ENCODE peak calls at places on chromosomes 2 and 18, in six cellular contexts. Q is A549, P is HepG2, V is NB4, I is K562, R is GM12878. F is an unnamed sample.

GRCh38 chr2:9462872-9463697 is 11.3 kb upstream of the IAH1 start:
- DNase-seq in Q (no peak), P (no peak), V (no peak), I (no peak), R (no peak), F (no peak)

GRCh38 chr2:38245114-38245641 is 131.9 kb downstream of the ATL2 start:
- DNase-seq in Q (no peak), P (no peak), V (no peak), I (no peak), R (no peak), F (no peak)

GRCh38 chr2:237452846-237453245 is 34.2 kb upstream of the MLPH start:
- DNase-seq in Q (no peak), P (no peak), V (no peak), I (no peak), R (no peak), F (no peak)

GRCh38 chr2:173984866-173985588 is 19.9 kb upstream of the SP3 start:
- DNase-seq in Q (peak), P (no peak), V (no peak), I (no peak), R (no peak), F (no peak)

GRCh38 chr18:6645246-6645645 is 84.3 kb upstream of the ARHGAP28 start:
- DNase-seq in Q (no peak), P (no peak), V (no peak), I (no peak), R (no peak), F (no peak)

GRCh38 chr2:187514930-187515329 is 39.3 kb downstream of the TFPI start:
- DNase-seq in Q (no peak), P (no peak), V (no peak), I (no peak), R (no peak), F (no peak)

GRCh38 chr2:176126929-176127768 is 2.4 kb upstream of the HOXD8 start:
- DNase-seq in Q (peak), P (peak), V (peak), I (peak), R (no peak), F (peak)

GRCh38 chr2:105754011-105754410 is 9.3 kb downstream of the NCK2 start:
- DNase-seq in Q (no peak), P (no peak), V (no peak), I (no peak), R (no peak), F (no peak)

GRCh38 chr2:239716536-239717318 is 308.4 kb downstream of the NDUFA10 start:
- DNase-seq in Q (no peak), P (no peak), V (no peak), I (no peak), R (no peak), F (no peak)

DNA sequence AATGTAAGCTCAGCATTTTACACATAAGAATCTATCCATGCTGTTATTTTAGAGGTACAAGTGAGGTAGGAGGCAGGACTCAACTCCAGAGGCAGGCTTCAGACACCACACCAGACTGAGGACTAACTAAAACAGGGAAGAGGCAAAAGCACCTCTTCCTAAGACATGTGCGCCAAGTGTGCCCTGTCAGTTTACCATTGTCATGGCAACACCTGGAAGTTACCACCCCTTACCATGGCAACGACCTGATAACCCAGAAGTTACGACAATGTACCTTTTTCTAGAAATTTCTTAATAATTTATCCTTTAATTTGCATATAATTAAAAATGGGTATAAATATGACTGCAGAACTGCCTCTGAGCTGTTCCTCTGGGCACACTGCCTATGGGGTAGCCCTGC is 160.1 kb downstream of the FAM124B start:
- DNase-seq in Q (no peak), P (no peak), V (no peak), I (no peak), R (no peak), F (no peak)
- TF ChIP-seq MYC in Q (no peak), P (no peak), V (no peak), I (no peak), R (no peak), F (no peak)

GRCh38 chr2:134919360-134920210 is 963 bp downstream of the CCNT2 start:
- DNase-seq in Q (peak), P (no peak), V (peak), I (no peak), R (no peak), F (peak)

GRCh38 chr2:134927195-134927594 is 8.6 kb downstream of the CCNT2 start:
- DNase-seq in Q (peak), P (no peak), V (peak), I (no peak), R (no peak), F (no peak)

GRCh38 chr2:134926231-134926931 is 7.8 kb downstream of the CCNT2 start:
- DNase-seq in Q (peak), P (peak), V (no peak), I (no peak), R (no peak), F (peak)

GRCh38 chr2:134924912-134925311 is 6.3 kb downstream of the CCNT2 start:
- DNase-seq in Q (no peak), P (peak), V (no peak), I (no peak), R (no peak), F (no peak)
- TF ChIP-seq MAX in Q (no peak), P (no peak), V (no peak), I (no peak), R (no peak), F (no peak)

GRCh38 chr2:120132190-120132589 is 91.0 kb downstream of the TMEM185B start:
- DNase-seq in Q (no peak), P (no peak), V (no peak), I (no peak), R (no peak), F (peak)
- TF ChIP-seq MYC in Q (no peak), P (no peak), V (no peak), I (no peak), R (no peak), F (no peak)

GRCh38 chr18:47296462-47296861 is 45.0 kb upstream of the SKOR2 start:
- DNase-seq in Q (no peak), P (no peak), V (no peak), I (no peak), R (no peak), F (no peak)
- TF ChIP-seq MAX in Q (no peak), P (no peak), V (no peak), I (no peak), R (no peak), F (no peak)

GRCh38 chr2:56361844-56362243 is 178.1 kb downstream of the CCDC85A start:
- DNase-seq in Q (no peak), P (no peak), V (no peak), I (no peak), R (no peak), F (no peak)
- TF ChIP-seq MYC in Q (no peak), P (no peak), V (no peak), I (no peak), R (no peak), F (no peak)

GRCh38 chr2:182854405-182855105 is 11.9 kb downstream of the FRZB start:
- DNase-seq in Q (no peak), P (no peak), V (no peak), I (no peak), R (no peak), F (no peak)

GRCh38 chr2:182855376-182855775 is 11.1 kb downstream of the FRZB start:
- DNase-seq in Q (no peak), P (no peak), V (no peak), I (no peak), R (no peak), F (no peak)

GRCh38 chr2:182860858-182861257 is 5.6 kb downstream of the FRZB start:
- DNase-seq in Q (no peak), P (no peak), V (no peak), I (no peak), R (no peak), F (no peak)

GRCh38 chr2:182862003-182862402 is 4.4 kb downstream of the FRZB start:
- DNase-seq in Q (no peak), P (no peak), V (no peak), I (no peak), R (no peak), F (no peak)

DNA sequence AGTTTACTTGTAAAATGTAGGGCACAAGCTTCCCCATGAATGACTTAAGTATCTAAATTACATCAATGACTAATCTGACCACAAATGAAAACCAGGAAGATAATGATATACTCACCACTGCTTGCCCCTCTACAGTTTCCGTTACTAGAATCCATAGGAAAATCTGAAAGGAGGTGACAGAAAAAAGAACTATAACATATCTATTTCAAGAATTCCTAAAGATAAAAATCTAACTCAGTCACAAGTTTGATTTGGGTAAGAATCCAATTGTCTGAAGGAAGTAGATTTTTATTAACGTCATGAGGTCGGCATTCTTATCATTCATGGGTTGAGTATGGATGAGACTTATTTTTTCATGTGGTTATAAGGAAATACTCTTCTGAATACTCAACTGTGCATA is 7.8 kb downstream of the FRZB start:
- DNase-seq in Q (no peak), P (no peak), V (no peak), I (no peak), R (no peak), F (no peak)
- TF ChIP-seq MAX in Q (no peak), P (no peak), V (no peak), I (no peak), R (no peak), F (no peak)

DNA sequence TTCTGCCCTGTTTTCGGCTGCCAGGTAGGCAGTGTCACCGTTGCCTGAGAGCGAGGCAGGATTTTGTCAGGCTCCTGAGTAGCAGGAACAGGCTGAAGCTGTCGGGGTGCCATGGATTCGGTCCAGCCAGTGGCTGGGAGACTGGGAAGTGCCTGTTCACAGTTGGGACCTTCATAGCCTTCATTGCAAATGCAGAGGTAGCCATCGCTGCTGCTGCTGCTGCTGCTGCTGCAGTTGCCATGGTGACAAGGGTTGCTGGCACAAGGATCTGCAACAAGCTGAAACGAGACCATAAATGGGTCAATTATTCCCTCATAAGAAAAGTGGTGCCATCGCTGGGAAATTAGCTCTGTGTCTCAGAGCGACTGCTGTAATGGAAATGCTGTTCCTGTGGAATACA is 122.7 kb downstream of the DNER start:
- DNase-seq in Q (no peak), P (no peak), V (no peak), I (no peak), R (no peak), F (no peak)
- TF ChIP-seq MYC in Q (no peak), P (no peak), V (no peak), I (no peak), R (no peak), F (no peak)

DNA sequence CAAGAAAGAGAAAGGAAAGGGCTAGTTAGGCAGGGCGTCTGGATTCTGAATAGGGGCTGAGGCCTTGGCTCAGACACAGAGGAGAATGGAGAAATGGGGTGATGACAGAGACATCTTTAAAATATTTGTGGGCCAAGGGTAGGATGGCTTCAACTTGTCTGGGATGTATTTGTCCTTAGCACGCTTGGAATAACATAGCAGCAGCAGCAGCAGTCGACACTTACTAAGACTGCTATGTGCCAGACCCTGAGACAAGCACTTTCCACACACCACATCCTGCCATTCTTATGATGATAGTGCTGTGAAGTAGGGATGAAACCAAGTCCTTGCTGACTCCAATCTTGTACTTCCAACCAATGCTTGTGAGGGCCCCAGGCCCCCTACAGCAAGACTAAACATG is 2.6 kb downstream of the IL1RL1 start:
- DNase-seq in Q (no peak), P (no peak), V (no peak), I (no peak), R (no peak), F (no peak)
- TF ChIP-seq MAX in Q (no peak), P (no peak), V (no peak), I (no peak), R (no peak), F (no peak)

DNA sequence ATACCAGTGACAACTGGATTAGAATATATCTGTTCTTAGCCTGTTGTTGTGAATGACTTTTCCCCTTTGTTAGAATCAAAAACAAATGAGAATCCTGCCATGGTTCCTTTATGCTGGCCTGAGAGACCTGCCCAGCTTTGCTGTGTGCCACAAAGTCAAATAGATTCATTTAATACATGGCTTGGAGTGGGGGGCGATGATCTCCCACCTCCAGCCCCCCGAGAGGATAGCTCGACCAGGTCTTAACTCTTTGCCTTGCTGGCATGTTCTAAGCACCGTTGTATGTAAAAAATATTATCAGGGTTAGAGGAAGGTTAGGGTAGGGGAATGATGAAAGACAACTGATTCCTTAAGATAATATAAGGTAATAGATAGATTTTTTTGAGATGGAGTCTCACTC is 22.2 kb upstream of the DGKD start:
- DNase-seq in Q (no peak), P (no peak), V (no peak), I (no peak), R (no peak), F (no peak)
- TF ChIP-seq MYC in Q (no peak), P (no peak), V (no peak), I (no peak), R (no peak), F (no peak)

F was measured in endothelial cell of umbilical vein.